ENCODE peak calls at places on chromosome 16, in six cellular contexts. U, D, Y, M, T and I are unnamed samples.

GRCh38 chr16:51816929-51817328 is 665.9 kb upstream of the SALL1 start:
- DNase-seq in U (no peak), Y (peak), M (no peak), D (no peak), T (no peak), I (no peak)

GRCh38 chr16:83762141-83763024 is 45.4 kb upstream of the HSBP1 start:
- DNase-seq in Y (no peak), D (no peak), U (no peak), T (no peak), M (no peak), I (no peak)

GRCh38 chr16:73692861-73693260 is 603.8 kb upstream of the PSMD7 start:
- DNase-seq in T (no peak), M (no peak), U (no peak), Y (no peak), D (no peak), I (no peak)

GRCh38 chr16:426906-427249 is 1.4 kb downstream of the RAB11FIP3 start:
- DNase-seq in M (no peak), D (no peak), Y (no peak), T (no peak), U (no peak), I (no peak)

GRCh38 chr16:66247516-66248089 is 118.9 kb upstream of the CDH5 start:
- DNase-seq in Y (peak), T (no peak), D (no peak), U (no peak), M (no peak), I (no peak)

GRCh38 chr16:67529639-67530012 is 997 bp downstream of the RIPOR1 start:
- DNase-seq in T (no peak), Y (no peak), U (no peak), M (no peak), D (no peak), I (no peak)

GRCh38 chr16:73671102-73671501 is 623.2 kb upstream of the ZFHX3 start:
- DNase-seq in U (no peak), T (no peak), D (no peak), Y (no peak), M (no peak), I (no peak)

GRCh38 chr16:1108299-1109252 is 12.5 kb upstream of the C1QTNF8 start:
- DNase-seq in U (no peak), T (peak), D (no peak), M (no peak), Y (no peak), I (no peak)

GRCh38 chr16:50718761-50719400 is 23.0 kb upstream of the CYLD start:
- DNase-seq in T (no peak), U (no peak), D (no peak), M (no peak), Y (no peak), I (no peak)

GRCh38 chr16:27579086-27579980 is 29.4 kb downstream of the KATNIP start:
- DNase-seq in D (no peak), Y (peak), U (no peak), M (no peak), T (no peak), I (no peak)

GRCh38 chr16:84643180-84643583 is 5.1 kb upstream of the KLHL36 start:
- DNase-seq in D (no peak), T (peak), U (no peak), Y (peak), M (no peak), I (no peak)

GRCh38 chr16:50841081-50841886 is 99.4 kb downstream of the CYLD start:
- DNase-seq in Y (peak), T (no peak), U (no peak), D (peak), M (no peak), I (peak)

GRCh38 chr16:56206951-56207350 is 15.7 kb downstream of the GNAO1 start:
- DNase-seq in M (no peak), U (no peak), Y (no peak), T (no peak), D (no peak), I (no peak)

GRCh38 chr16:50282955-50283631 is 16.7 kb downstream of the ADCY7 start:
- DNase-seq in T (no peak), D (no peak), M (no peak), Y (no peak), U (no peak), I (no peak)

GRCh38 chr16:25707982-25708583 is 16.3 kb downstream of the HS3ST4 start:
- DNase-seq in Y (peak), D (no peak), T (no peak), U (no peak), M (no peak), I (no peak)

GRCh38 chr16:1908983-1909382 is 9.2 kb downstream of the HS3ST6 start:
- DNase-seq in D (no peak), Y (no peak), U (no peak), M (no peak), T (no peak), I (no peak)

GRCh38 chr16:81224836-81225235 is 13.7 kb upstream of the BCO1 start:
- DNase-seq in Y (peak), D (no peak), M (no peak), U (no peak), T (no peak), I (no peak)

GRCh38 chr16:74448990-74449389 is 27.7 kb upstream of the CLEC18B start:
- DNase-seq in U (peak), M (peak), D (no peak), T (peak), Y (peak), I (no peak)

GRCh38 chr16:592518-593306 is 2.8 kb downstream of the RAB40C start:
- DNase-seq in D (no peak), U (no peak), T (no peak), M (no peak), Y (peak), I (no peak)

GRCh38 chr16:28063047-28063521 is 430 bp downstream of the GSG1L start:
- DNase-seq in U (no peak), T (no peak), M (no peak), Y (peak), D (no peak), I (no peak)

GRCh38 chr16:56649820-56650219 is 1.9 kb upstream of the MT1B start:
- DNase-seq in T (no peak), U (no peak), M (no peak), D (no peak), Y (no peak), I (no peak)

GRCh38 chr16:23384878-23385277 is 68.1 kb downstream of the COG7 start:
- DNase-seq in U (no peak), D (no peak), M (no peak), Y (no peak), T (no peak), I (no peak)

GRCh38 chr16:84607694-84608093 is 10.2 kb downstream of the COTL1 start:
- DNase-seq in U (no peak), D (no peak), M (peak), T (no peak), Y (no peak), I (no peak)

GRCh38 chr16:79182618-79183017 is 417.9 kb downstream of the MAF start:
- DNase-seq in D (no peak), U (no peak), M (no peak), T (no peak), Y (peak), I (no peak)

GRCh38 chr16:61274211-61274610 is 762.0 kb downstream of the CDH8 start:
- DNase-seq in M (no peak), D (no peak), Y (no peak), T (no peak), U (no peak), I (no peak)

GRCh38 chr16:89443727-89444084 is 46.7 kb downstream of the ANKRD11 start:
- DNase-seq in T (no peak), D (no peak), U (no peak), M (no peak), Y (no peak), I (no peak)

GRCh38 chr16:28549301-28549899 is 4.3 kb upstream of the SGF29 start:
- DNase-seq in U (no peak), D (no peak), Y (peak), M (no peak), T (peak), I (no peak)

GRCh38 chr16:27561216-27561615 is 11.3 kb downstream of the KATNIP start:
- DNase-seq in T (no peak), Y (no peak), U (no peak), M (no peak), D (no peak), I (no peak)

GRCh38 chr16:31382485-31383161 is 10.5 kb upstream of the ITGAD start:
- DNase-seq in M (peak), D (peak), Y (peak), U (no peak), T (peak), I (no peak)

GRCh38 chr16:19963306-19963705 is 78.7 kb upstream of the GPRC5B start:
- DNase-seq in Y (no peak), U (no peak), M (no peak), T (no peak), D (no peak), I (no peak)